ENCODE peak calls at places on chromosome 15, in four cellular contexts. G is GM13977, D is neural crest cell, Q is HT-29. U is an unnamed sample.

GRCh38 chr15:31871159-31871886 is 159.0 kb upstream of the CHRNA7 start:
- DNase-seq in G (peak; percentile 19), D (no peak), Q (no peak), U (no peak)

GRCh38 chr15:73571346-73571745 is 61.8 kb downstream of the NPTN start:
- DNase-seq in G (no peak), D (no peak), Q (no peak), U (no peak)

GRCh38 chr15:82849556-82850241 is 40.3 kb downstream of the WHAMM start:
- DNase-seq in G (peak; percentile 66), D (peak; percentile 69), Q (peak; percentile 97), U (peak; percentile 67)

GRCh38 chr15:57878573-57878972 is 172.1 kb downstream of the POLR2M start:
- DNase-seq in G (no peak), D (no peak), Q (peak; percentile 64), U (no peak)

GRCh38 chr15:56150204-56150603 is 93.5 kb downstream of the RFX7 start:
- DNase-seq in G (no peak), D (no peak), Q (no peak), U (no peak)

GRCh38 chr15:67887776-67888175 is 47.9 kb upstream of the RNU6-1 start:
- DNase-seq in G (no peak), D (no peak), Q (no peak), U (no peak)

GRCh38 chr15:58103482-58103881 is 34.7 kb upstream of the AQP9 start:
- DNase-seq in G (no peak), D (no peak), Q (no peak), U (no peak)

GRCh38 chr15:70475921-70476320 is 287.4 kb downstream of the UACA start:
- DNase-seq in G (no peak), D (no peak), Q (no peak), U (no peak)

GRCh38 chr15:100373037-100373896 is 31.5 kb upstream of the ADAMTS17 start:
- DNase-seq in G (no peak), D (no peak), Q (no peak), U (no peak)

GRCh38 chr15:89419370-89419984 is 76.9 kb downstream of the RHCG start:
- DNase-seq in G (no peak), D (peak; percentile 92), Q (peak; percentile 53), U (no peak)

GRCh38 chr15:40937762-40938529 is 8.8 kb downstream of the DLL4 start:
- DNase-seq in G (no peak), D (no peak), Q (peak; percentile 92), U (peak; percentile 69)

GRCh38 chr15:24985224-24985623 is 30.4 kb downstream of the SNRPN start:
- DNase-seq in G (no peak), D (no peak), Q (no peak), U (no peak)

GRCh38 chr15:101171954-101172353 is 79.9 kb downstream of the CHSY1 start:
- DNase-seq in G (no peak), D (no peak), Q (no peak), U (no peak)

GRCh38 chr15:67241132-67241855 is 13.2 kb downstream of the AAGAB start:
- DNase-seq in G (peak; percentile 77), D (no peak), Q (no peak), U (peak; percentile 74)

GRCh38 chr15:91235376-91235775 is 135.3 kb downstream of the SV2B start:
- DNase-seq in G (no peak), D (no peak), Q (no peak), U (no peak)

GRCh38 chr15:73683257-73683623 is 943 bp upstream of the CD276 start:
- DNase-seq in G (no peak), D (no peak), Q (no peak), U (no peak)

GRCh38 chr15:31262901-31263671 is 63.5 kb upstream of the KLF13 start:
- DNase-seq in G (peak; percentile 73), D (no peak), Q (peak; percentile 58), U (no peak)

GRCh38 chr15:70936326-70936725 is 43.7 kb downstream of the LRRC49 start:
- DNase-seq in G (no peak), D (no peak), Q (no peak), U (no peak)

GRCh38 chr15:77580991-77581682 is 51.6 kb downstream of the LINGO1 start:
- DNase-seq in G (no peak), D (no peak), Q (no peak), U (no peak)

GRCh38 chr15:74989527-74989926 is 5.8 kb upstream of the SCAMP5 start:
- DNase-seq in G (no peak), D (no peak), Q (no peak), U (no peak)

GRCh38 chr15:91807122-91807521 is 46.4 kb upstream of the SLCO3A1 start:
- DNase-seq in G (no peak), D (no peak), Q (no peak), U (no peak)

U was measured in NCI-H526.